ENCODE peak calls at places on chromosomes 3 and 15, in six cellular contexts. X is psoas muscle, A is tibial nerve, H is uterus, P is pancreas, E is stomach. T is an unnamed sample.

GRCh38 chr15:98321916-98322315 is 326.4 kb upstream of the IGF1R start:
- DNase-seq in X (no peak), P (no peak), A (peak; percentile 12), E (no peak), H (no peak), T (no peak)

GRCh38 chr15:67067161-67067853 is 1.9 kb downstream of the SMAD3 start:
- DNase-seq in H (peak; percentile 36), X (no peak), E (no peak), P (no peak), A (no peak), T (no peak)

GRCh38 chr3:178382388-178383061 is 153.7 kb upstream of the KCNMB2 start:
- DNase-seq in E (no peak), P (no peak), X (no peak), H (no peak), A (no peak), T (peak; percentile 29)

GRCh38 chr3:133892546-133893231 is 3.0 kb downstream of the RAB6B start:
- DNase-seq in E (no peak), A (no peak), P (no peak), H (no peak), X (no peak), T (no peak)

GRCh38 chr3:112818289-112818688 is 28.4 kb downstream of the CD200R1L start:
- DNase-seq in E (no peak), P (no peak), H (no peak), A (no peak), X (no peak), T (no peak)

GRCh38 chr3:142656595-142656994 is 60.4 kb downstream of the PLS1 start:
- DNase-seq in X (no peak), H (no peak), E (no peak), P (no peak), A (no peak), T (no peak)

GRCh38 chr3:16090013-16090412 is 84.5 kb upstream of the GALNT15 start:
- DNase-seq in P (peak; percentile 15), E (no peak), H (no peak), A (no peak), X (no peak), T (peak; percentile 68)

GRCh38 chr15:60761505-60761845 is 282.5 kb upstream of the ICE2 start:
- DNase-seq in P (no peak), X (no peak), H (no peak), A (no peak), E (no peak), T (no peak)

GRCh38 chr3:112327371-112327951 is 5.5 kb upstream of the CD200 start:
- DNase-seq in E (no peak), A (peak; percentile 67), X (no peak), H (peak; percentile 51), P (no peak), T (no peak)

GRCh38 chr15:96089396-96090058 is 241.0 kb upstream of the NR2F2 start:
- DNase-seq in X (no peak), H (no peak), P (no peak), A (no peak), E (no peak), T (no peak)

GRCh38 chr3:37620071-37620635 is 241.5 kb upstream of the CTDSPL start:
- DNase-seq in A (no peak), H (no peak), E (no peak), P (no peak), X (no peak), T (no peak)

GRCh38 chr3:173529062-173529711 is 131.6 kb downstream of the NLGN1 start:
- DNase-seq in A (no peak), X (no peak), E (no peak), P (peak; percentile 34), H (no peak), T (no peak)

DNA sequence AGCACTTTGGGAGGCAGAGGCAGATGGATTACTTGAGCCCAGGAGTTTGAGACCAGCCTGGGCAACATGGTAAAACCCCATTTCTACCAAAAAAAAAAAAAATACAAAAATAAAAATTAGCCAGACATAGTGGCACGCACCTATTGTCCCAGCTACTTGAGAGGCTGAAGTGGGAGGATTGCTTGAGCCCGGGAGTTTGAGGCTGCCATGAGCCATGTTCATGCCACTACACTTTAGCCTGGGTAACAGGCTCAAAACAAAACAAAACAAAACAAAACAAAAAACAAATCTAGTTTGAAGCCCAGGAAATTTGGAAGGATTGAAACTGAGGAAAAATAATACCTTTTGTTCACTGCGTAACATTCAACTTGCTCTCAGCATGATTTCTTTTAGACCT is 16.6 kb downstream of the TMOD3 start:
- DNase-seq in H (no peak), E (no peak), A (no peak), P (no peak), X (no peak), T (no peak)
- H3K4me1 ChIP-seq in H (peaks cover 8% of the 10 kb centered on the region), E (peaks cover 95% of the 10 kb centered on the region), A (peaks cover 95% of the 10 kb centered on the region), P (peaks cover 28% of the 10 kb centered on the region), X (peaks cover 32% of the 10 kb centered on the region), T (peaks cover 63% of the 10 kb centered on the region)

GRCh38 chr15:29571728-29572454 is 250.4 kb downstream of the TJP1 start:
- DNase-seq in E (no peak), H (no peak), A (no peak), P (peak; percentile 33), X (no peak), T (peak; percentile 33)
- TF ChIP-seq CTCF in E (no peak), H (no peak), A (no peak), P (no peak), X (no peak), T (no peak)

DNA sequence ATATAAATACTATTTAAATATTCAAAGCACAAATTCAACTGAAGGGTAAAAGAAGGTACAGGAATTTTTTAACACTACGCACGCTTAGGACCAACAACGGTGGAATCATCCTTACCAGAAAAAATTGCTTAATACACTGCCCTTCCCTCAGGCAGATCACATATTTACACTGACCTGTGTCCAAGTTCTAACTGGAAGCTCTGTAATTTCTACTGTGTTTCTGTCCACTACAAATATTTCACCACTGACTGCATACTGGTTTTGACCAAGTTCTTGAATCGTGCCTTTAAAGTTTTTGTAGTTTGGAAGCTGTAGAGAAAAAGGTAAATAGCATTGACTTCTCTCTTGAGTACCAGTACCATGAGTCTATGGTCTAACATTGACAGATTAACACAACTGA is 44.2 kb downstream of the TOP2B start:
- DNase-seq in X (no peak), E (no peak), H (no peak), A (no peak), P (no peak), T (no peak)
- H3K36me3 ChIP-seq in X (peaks cover 97% of the 10 kb centered on the region), E (peaks cover 27% of the 10 kb centered on the region), H (no peaks in the 10 kb centered on the region), A (no peaks in the 10 kb centered on the region), P (peaks cover 22% of the 10 kb centered on the region), T (no peaks in the 10 kb centered on the region)

GRCh38 chr3:152096280-152096679 is 172.4 kb upstream of the MBNL1 start:
- DNase-seq in A (no peak), X (no peak), P (no peak), E (no peak), H (no peak), T (no peak)
- H3K4me1 ChIP-seq in A (no peaks in the 10 kb centered on the region), X (no peaks in the 10 kb centered on the region), P (no peaks in the 10 kb centered on the region), E (peaks cover 13% of the 10 kb centered on the region), H (no peaks in the 10 kb centered on the region), T (no peaks in the 10 kb centered on the region)

GRCh38 chr3:93906245-93906644 is 67.5 kb downstream of the PROS1 start:
- DNase-seq in H (no peak), P (no peak), A (no peak), E (no peak), X (no peak), T (no peak)
- TF ChIP-seq CTCF in H (peak; percentile 5), P (no peak), A (no peak), E (no peak), X (no peak), T (no peak)

GRCh38 chr15:40302981-40303380 is 4.8 kb downstream of the PLCB2 start:
- DNase-seq in H (no peak), E (no peak), P (no peak), A (no peak), X (no peak), T (no peak)
- H3K36me3 ChIP-seq in H (no peaks in the 10 kb centered on the region), E (no peaks in the 10 kb centered on the region), P (no peaks in the 10 kb centered on the region), A (no peaks in the 10 kb centered on the region), X (no peaks in the 10 kb centered on the region), T (no peaks in the 10 kb centered on the region)

GRCh38 chr3:187973977-187974856 is 179.7 kb upstream of the LPP start:
- DNase-seq in H (no peak), A (no peak), X (no peak), E (no peak), P (no peak), T (no peak)

GRCh38 chr3:187975571-187976360 is 178.2 kb upstream of the LPP start:
- DNase-seq in E (no peak), P (no peak), X (peak; percentile 78), H (no peak), A (peak; percentile 74), T (no peak)

GRCh38 chr3:187972454-187972853 is 181.5 kb upstream of the LPP start:
- DNase-seq in H (no peak), P (no peak), A (no peak), E (no peak), X (no peak), T (no peak)

GRCh38 chr3:187976361-187976900 is 177.5 kb upstream of the LPP start:
- DNase-seq in A (no peak), E (no peak), H (no peak), X (no peak), P (no peak), T (no peak)

DNA sequence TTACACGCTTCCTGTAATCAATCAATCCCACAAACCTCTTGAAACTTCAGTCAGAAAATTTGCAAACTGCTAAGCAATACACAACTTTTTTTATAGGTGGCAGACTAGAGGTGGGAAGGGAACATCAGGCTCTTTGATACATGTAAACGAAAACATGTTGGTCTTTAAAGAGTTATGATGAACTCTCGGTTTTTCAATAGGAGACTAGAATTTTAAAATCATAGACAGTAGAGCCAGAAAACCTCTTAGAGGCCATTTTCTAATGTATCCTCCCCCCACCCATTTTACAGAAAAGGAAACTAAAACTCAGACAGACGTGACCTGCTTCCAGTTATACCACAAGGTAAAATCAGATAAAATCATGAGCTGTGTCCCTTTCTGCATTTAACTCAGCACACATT is 179.1 kb upstream of the LPP start:
- DNase-seq in P (no peak), X (no peak), E (no peak), H (no peak), A (no peak), T (no peak)
- H3K4me1 ChIP-seq in P (no peaks in the 10 kb centered on the region), X (peaks cover 12% of the 10 kb centered on the region), E (no peaks in the 10 kb centered on the region), H (no peaks in the 10 kb centered on the region), A (no peaks in the 10 kb centered on the region), T (no peaks in the 10 kb centered on the region)

DNA sequence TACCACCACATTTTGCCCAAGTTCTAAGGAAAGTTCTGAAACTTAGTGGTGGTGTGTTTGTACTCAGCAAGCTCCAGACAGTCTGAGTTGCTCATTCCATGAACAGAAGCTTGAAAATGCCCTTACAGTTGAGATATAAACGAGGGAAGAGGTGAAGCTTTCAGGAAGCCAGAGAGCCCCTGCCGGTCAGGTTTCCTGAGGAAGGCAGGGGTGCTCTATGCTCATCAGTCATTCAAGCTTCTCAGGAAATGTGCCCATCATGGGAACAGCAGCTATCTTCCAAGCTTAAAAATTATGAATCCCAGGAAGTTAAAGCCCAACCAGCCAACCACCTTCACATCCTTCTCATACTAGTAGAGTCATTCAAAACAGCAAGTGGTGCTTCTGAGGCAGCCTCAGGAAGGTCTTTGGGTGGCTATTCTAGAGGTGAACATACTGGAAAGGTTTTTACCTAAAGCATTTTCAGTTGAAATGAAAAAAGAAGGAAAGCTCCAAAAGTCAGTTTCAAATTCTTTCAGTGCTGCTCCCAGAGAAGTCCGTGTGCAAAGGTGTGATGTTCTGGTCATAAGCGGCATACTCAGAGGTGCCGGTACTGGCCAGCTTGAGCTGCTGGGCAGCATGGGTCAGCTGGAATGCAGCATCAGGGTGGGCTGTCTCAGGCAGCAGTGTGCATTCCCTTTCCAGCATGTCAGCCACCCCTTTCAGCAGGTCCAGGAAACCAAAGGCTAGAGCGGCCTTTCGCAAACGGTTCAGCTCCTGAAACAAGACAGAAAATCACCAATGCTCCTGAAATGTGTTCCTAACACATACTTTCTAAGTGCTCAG is 31.8 kb downstream of the INTS14 start:
- DNase-seq in P (no peak), X (no peak), A (no peak), E (no peak), H (no peak), T (no peak)
- TF ChIP-seq CTCF in P (no peak), X (no peak), A (no peak), E (no peak), H (no peak), T (no peak)

T was measured in adrenal gland.